ENCODE peak calls at places on chromosomes 4 and X, in four cellular contexts. G is COR-L47, J is NCI-H2029 treated with DMSO at 0.1 percent for 48 hours, F is posterior cingulate gyrus. Q is an unnamed sample.

GRCh38 chrX:46715521-46715920 is 43.4 kb downstream of the SLC9A7 start:
- DNase-seq in G (no peak), F (no peak), J (no peak), Q (no peak)

GRCh38 chrX:69000857-69001256 is 164.4 kb downstream of the PJA1 start:
- DNase-seq in F (no peak), J (no peak), G (no peak), Q (no peak)

GRCh38 chr4:140691369-140691768 is 64.8 kb downstream of the TBC1D9 start:
- DNase-seq in J (peak), F (no peak), G (no peak), Q (peak)

GRCh38 chr4:88097301-88097700 is 61.1 kb downstream of the ABCG2 start:
- DNase-seq in F (no peak), J (no peak), G (no peak), Q (no peak)

GRCh38 chr4:83139514-83140156 is 25.1 kb upstream of the PLAC8 start:
- DNase-seq in J (no peak), F (no peak), G (no peak), Q (no peak)

GRCh38 chrX:143648705-143649104 is 12.8 kb upstream of the SLITRK4 start:
- DNase-seq in G (no peak), J (peak), F (no peak), Q (no peak)

GRCh38 chrX:112941209-112941788 is 100.7 kb upstream of the AMOT start:
- DNase-seq in F (peak), G (no peak), J (no peak), Q (no peak)

GRCh38 chrX:68504237-68504636 is 5.4 kb downstream of the YIPF6 start:
- DNase-seq in G (no peak), J (no peak), F (no peak), Q (no peak)

GRCh38 chr4:53313510-53313909 is 52.4 kb downstream of the SCFD2 start:
- DNase-seq in F (peak), G (no peak), J (no peak), Q (peak)

GRCh38 chr4:98474408-98474844 is 184.0 kb downstream of the TSPAN5 start:
- DNase-seq in J (no peak), G (no peak), F (no peak), Q (no peak)

GRCh38 chr4:19807505-19807904 is 444.2 kb upstream of the SLIT2 start:
- DNase-seq in G (no peak), J (no peak), F (no peak), Q (no peak)

GRCh38 chr4:98645527-98645926 is 12.9 kb downstream of the TSPAN5 start:
- DNase-seq in J (no peak), G (no peak), F (no peak), Q (no peak)

GRCh38 chr4:8724436-8725070 is 132.0 kb downstream of the CPZ start:
- DNase-seq in F (no peak), J (no peak), G (no peak), Q (no peak)

GRCh38 chr4:8840816-8841455 is 30.7 kb downstream of the HMX1 start:
- DNase-seq in G (no peak), F (no peak), J (no peak), Q (no peak)

GRCh38 chrX:151902813-151903591 is 9.7 kb upstream of the MAGEA4 start:
- DNase-seq in F (no peak), J (no peak), G (no peak), Q (peak)

GRCh38 chrX:42519666-42520231 is 258.2 kb downstream of the PPP1R2C start:
- DNase-seq in J (no peak), G (no peak), F (no peak), Q (no peak)

GRCh38 chr4:147327322-147327721 is 153.6 kb upstream of the EDNRA start:
- DNase-seq in G (no peak), J (no peak), F (no peak), Q (no peak)

GRCh38 chr4:78901882-78902281 is 37.4 kb downstream of the PAQR3 start:
- DNase-seq in F (no peak), J (no peak), G (no peak), Q (peak)

GRCh38 chr4:116585240-116585639 is 500.1 kb downstream of the TRAM1L1 start:
- DNase-seq in G (no peak), J (no peak), F (no peak), Q (peak)

GRCh38 chrX:41970419-41970818 is 47.1 kb upstream of the CASK start:
- DNase-seq in F (no peak), J (no peak), G (no peak), Q (no peak)

GRCh38 chr4:83232087-83232486 is 52.5 kb downstream of the COQ2 start:
- DNase-seq in J (no peak), G (no peak), F (no peak), Q (no peak)

GRCh38 chr4:71187399-71188196 is 151.2 kb upstream of the SLC4A4 start:
- DNase-seq in G (no peak), J (no peak), F (peak), Q (peak)

GRCh38 chrX:111467896-111468295 is 43.5 kb upstream of the SERTM2 start:
- DNase-seq in J (no peak), G (no peak), F (peak), Q (peak)

GRCh38 chr4:182427530-182427929 is 184.3 kb downstream of the TENM3 start:
- DNase-seq in F (no peak), J (no peak), G (no peak), Q (no peak)

GRCh38 chr4:19913670-19914069 is 338.0 kb upstream of the SLIT2 start:
- DNase-seq in F (no peak), G (no peak), J (no peak), Q (no peak)

GRCh38 chrX:74536142-74537010 is 78.0 kb downstream of the RLIM start:
- DNase-seq in F (peak), J (no peak), G (peak), Q (no peak)